ENCODE peak calls at places on chromosomes 6 and 20, in four cellular contexts. One of them, this sample, is unnamed. For H3K27me3, the result is how much of the 10 kb centered on the place peaks cover.

GRCh38 chr6:39819676-39820075 is 27.5 kb downstream of the DAAM2 start:
- DNase-seq in naive thymus-derived CD4-positive, alpha-beta T cell: no peak
- DNase-seq in transverse colon: no peak
- DNase-seq in PC-3: no peak
- DNase-seq in this sample: no peak

GRCh38 chr6:165573671-165574070 is 89.4 kb downstream of the PDE10A start:
- DNase-seq in PC-3: peak
- DNase-seq in transverse colon: no peak
- DNase-seq in naive thymus-derived CD4-positive, alpha-beta T cell: no peak
- DNase-seq in this sample: no peak

GRCh38 chr6:124131779-124132178 is 328.1 kb downstream of the NKAIN2 start:
- DNase-seq in transverse colon: no peak
- DNase-seq in PC-3: no peak
- DNase-seq in naive thymus-derived CD4-positive, alpha-beta T cell: no peak
- DNase-seq in this sample: no peak

GRCh38 chr20:37378785-37379598 is 33.1 kb downstream of the SRC start:
- DNase-seq in transverse colon: no peak
- DNase-seq in PC-3: peak
- DNase-seq in naive thymus-derived CD4-positive, alpha-beta T cell: no peak
- DNase-seq in this sample: no peak

GRCh38 chr6:13715444-13715883 is 3.8 kb upstream of the RANBP9 start:
- DNase-seq in transverse colon: no peak
- DNase-seq in PC-3: peak
- DNase-seq in naive thymus-derived CD4-positive, alpha-beta T cell: no peak
- DNase-seq in this sample: peak

GRCh38 chr6:113073611-113074191 is 726.6 kb downstream of the RFPL4B start:
- DNase-seq in transverse colon: no peak
- DNase-seq in PC-3: peak
- DNase-seq in naive thymus-derived CD4-positive, alpha-beta T cell: no peak
- DNase-seq in this sample: peak

GRCh38 chr20:58907481-58908137 is 55.1 kb downstream of the GNAS start:
- DNase-seq in transverse colon: peak
- DNase-seq in PC-3: peak
- DNase-seq in naive thymus-derived CD4-positive, alpha-beta T cell: peak
- DNase-seq in this sample: peak

GRCh38 chr6:143279385-143279784 is 171.1 kb downstream of the ADAT2 start:
- DNase-seq in PC-3: peak
- DNase-seq in naive thymus-derived CD4-positive, alpha-beta T cell: no peak
- DNase-seq in transverse colon: peak
- DNase-seq in this sample: no peak

GRCh38 chr6:90402831-90403192 is 106.2 kb upstream of the BACH2 start:
- DNase-seq in PC-3: no peak
- DNase-seq in naive thymus-derived CD4-positive, alpha-beta T cell: no peak
- DNase-seq in transverse colon: no peak
- DNase-seq in this sample: no peak

GRCh38 chr6:90401933-90402830 is 105.5 kb upstream of the BACH2 start:
- DNase-seq in transverse colon: no peak
- DNase-seq in PC-3: no peak
- DNase-seq in naive thymus-derived CD4-positive, alpha-beta T cell: peak
- DNase-seq in this sample: no peak

GRCh38 chr6:90397047-90397446 is 100.4 kb upstream of the BACH2 start:
- DNase-seq in PC-3: no peak
- DNase-seq in transverse colon: no peak
- DNase-seq in naive thymus-derived CD4-positive, alpha-beta T cell: no peak
- DNase-seq in this sample: no peak

GRCh38 chr6:90399970-90400369 is 103.3 kb upstream of the BACH2 start:
- DNase-seq in naive thymus-derived CD4-positive, alpha-beta T cell: no peak
- DNase-seq in PC-3: no peak
- DNase-seq in transverse colon: no peak
- DNase-seq in this sample: no peak

DNA sequence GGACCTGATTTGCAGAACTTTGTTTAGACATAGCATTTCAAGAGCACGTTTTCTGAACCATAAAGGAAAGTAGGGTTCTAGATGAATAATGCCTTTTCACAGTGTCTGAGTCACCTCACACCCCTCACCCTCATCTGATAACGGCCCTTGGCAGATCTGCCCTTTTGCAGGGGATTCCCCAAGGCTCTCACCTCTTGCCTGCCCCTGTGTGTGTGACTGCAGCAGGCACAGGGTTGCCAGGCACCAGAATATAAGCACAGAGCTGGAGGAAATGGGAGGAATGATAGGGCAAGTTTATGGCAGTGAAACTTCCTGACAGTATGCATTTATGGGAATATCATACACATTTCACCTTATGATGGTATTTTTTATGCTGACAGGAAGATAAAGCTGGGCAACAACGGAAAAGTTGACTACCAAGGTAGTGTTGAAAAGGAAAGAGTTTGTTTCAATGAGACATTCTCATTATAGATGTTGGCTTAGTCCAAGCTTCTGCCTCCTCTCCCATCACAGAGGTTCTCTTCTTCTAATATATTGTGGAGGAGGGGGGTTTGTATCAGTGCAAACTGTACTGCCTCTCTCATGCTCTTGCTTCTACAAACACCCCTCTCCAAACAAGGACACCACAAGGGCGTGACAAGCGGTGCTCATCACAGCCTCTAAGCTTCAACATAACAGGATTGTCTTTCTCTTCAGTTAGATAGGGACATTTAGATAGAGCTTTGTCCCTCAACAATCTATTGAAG is 101.5 kb upstream of the BACH2 start:
- DNase-seq in transverse colon: no peak
- DNase-seq in naive thymus-derived CD4-positive, alpha-beta T cell: peak
- DNase-seq in PC-3: peak
- DNase-seq in this sample: peak
- H3K27me3 ChIP-seq in transverse colon: under half
- H3K27me3 ChIP-seq in naive thymus-derived CD4-positive, alpha-beta T cell: under half
- H3K27me3 ChIP-seq in PC-3: under half
- H3K27me3 ChIP-seq in this sample: under half

GRCh38 chr6:788058-788457 is 95.1 kb upstream of the EXOC2 start:
- DNase-seq in PC-3: no peak
- DNase-seq in transverse colon: no peak
- DNase-seq in naive thymus-derived CD4-positive, alpha-beta T cell: no peak
- DNase-seq in this sample: no peak

GRCh38 chr6:795046-795445 is 102.1 kb upstream of the EXOC2 start:
- DNase-seq in transverse colon: no peak
- DNase-seq in PC-3: no peak
- DNase-seq in naive thymus-derived CD4-positive, alpha-beta T cell: no peak
- DNase-seq in this sample: no peak

GRCh38 chr6:797479-798077 is 104.6 kb upstream of the EXOC2 start:
- DNase-seq in PC-3: peak
- DNase-seq in naive thymus-derived CD4-positive, alpha-beta T cell: peak
- DNase-seq in transverse colon: peak
- DNase-seq in this sample: no peak

GRCh38 chr6:793261-793660 is 100.3 kb upstream of the EXOC2 start:
- DNase-seq in naive thymus-derived CD4-positive, alpha-beta T cell: no peak
- DNase-seq in PC-3: no peak
- DNase-seq in transverse colon: no peak
- DNase-seq in this sample: no peak
- H3K27me3 ChIP-seq in naive thymus-derived CD4-positive, alpha-beta T cell: under half
- H3K27me3 ChIP-seq in PC-3: half or more
- H3K27me3 ChIP-seq in transverse colon: half or more
- H3K27me3 ChIP-seq in this sample: under half

GRCh38 chr6:30954631-30955366 is 14.0 kb downstream of the MUCL3 start:
- DNase-seq in naive thymus-derived CD4-positive, alpha-beta T cell: no peak
- DNase-seq in transverse colon: no peak
- DNase-seq in PC-3: no peak
- DNase-seq in this sample: no peak
- H3K27me3 ChIP-seq in naive thymus-derived CD4-positive, alpha-beta T cell: under half
- H3K27me3 ChIP-seq in transverse colon: half or more
- H3K27me3 ChIP-seq in PC-3: under half
- H3K27me3 ChIP-seq in this sample: under half

GRCh38 chr6:104956663-104957294 is at the start of gene LIN28B:
- DNase-seq in naive thymus-derived CD4-positive, alpha-beta T cell: no peak
- DNase-seq in transverse colon: no peak
- DNase-seq in PC-3: no peak
- DNase-seq in this sample: no peak
- H3K27me3 ChIP-seq in naive thymus-derived CD4-positive, alpha-beta T cell: under half
- H3K27me3 ChIP-seq in transverse colon: half or more
- H3K27me3 ChIP-seq in PC-3: under half
- H3K27me3 ChIP-seq in this sample: half or more

DNA sequence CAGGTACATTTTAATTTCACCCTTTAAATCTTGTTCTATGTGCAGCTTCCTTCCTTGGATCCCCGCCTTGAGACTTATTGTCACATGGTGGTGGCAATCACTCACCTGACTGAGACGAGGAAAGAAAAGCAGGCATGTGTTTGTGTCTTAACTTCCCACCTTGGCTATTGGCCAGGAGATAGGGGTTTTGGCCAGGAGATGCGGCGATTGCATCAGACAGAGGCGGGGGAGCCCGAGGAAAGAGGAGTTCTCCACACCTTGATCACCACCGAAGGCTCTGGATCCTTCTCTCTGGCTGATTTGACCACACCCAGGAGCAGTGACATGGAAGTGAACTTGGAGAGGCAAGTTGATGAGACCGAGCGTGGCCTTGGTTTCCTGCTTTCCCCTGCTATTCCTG is 49.7 kb upstream of the EYA2 start:
- DNase-seq in transverse colon: no peak
- DNase-seq in PC-3: no peak
- DNase-seq in naive thymus-derived CD4-positive, alpha-beta T cell: no peak
- DNase-seq in this sample: no peak
- H3K27me3 ChIP-seq in transverse colon: under half
- H3K27me3 ChIP-seq in PC-3: under half
- H3K27me3 ChIP-seq in naive thymus-derived CD4-positive, alpha-beta T cell: under half
- H3K27me3 ChIP-seq in this sample: under half

GRCh38 chr20:61054411-61054810 is 197.7 kb upstream of the CDH4 start:
- DNase-seq in naive thymus-derived CD4-positive, alpha-beta T cell: no peak
- DNase-seq in transverse colon: no peak
- DNase-seq in PC-3: no peak
- DNase-seq in this sample: no peak
- H3K27me3 ChIP-seq in naive thymus-derived CD4-positive, alpha-beta T cell: under half
- H3K27me3 ChIP-seq in transverse colon: under half
- H3K27me3 ChIP-seq in PC-3: under half
- H3K27me3 ChIP-seq in this sample: under half

DNA sequence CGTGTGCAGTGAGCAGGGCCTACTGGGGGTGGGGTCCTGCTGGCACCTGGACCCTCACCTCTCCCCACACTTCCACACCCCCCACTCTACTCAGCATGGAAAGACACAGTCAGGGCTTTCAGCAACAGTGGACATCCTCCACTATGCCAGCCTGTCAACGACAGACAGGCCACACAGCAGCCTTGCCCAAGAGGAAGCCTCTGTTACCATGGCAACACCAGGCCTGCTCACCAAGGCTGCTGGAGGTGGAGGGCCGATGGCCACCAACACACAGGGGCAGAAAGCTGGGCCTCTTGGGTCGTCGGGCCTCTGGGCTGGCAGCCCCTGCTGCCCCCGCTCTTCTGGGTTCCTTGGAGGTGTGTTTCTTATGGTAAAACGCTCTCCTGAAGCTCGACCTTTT is 13.6 kb downstream of the BNIP5 start:
- DNase-seq in naive thymus-derived CD4-positive, alpha-beta T cell: no peak
- DNase-seq in PC-3: peak
- DNase-seq in transverse colon: no peak
- DNase-seq in this sample: no peak
- H3K27me3 ChIP-seq in naive thymus-derived CD4-positive, alpha-beta T cell: under half
- H3K27me3 ChIP-seq in PC-3: under half
- H3K27me3 ChIP-seq in transverse colon: under half
- H3K27me3 ChIP-seq in this sample: under half

GRCh38 chr20:64165866-64166600 is 1.8 kb downstream of the MYT1 start:
- DNase-seq in transverse colon: no peak
- DNase-seq in naive thymus-derived CD4-positive, alpha-beta T cell: no peak
- DNase-seq in PC-3: no peak
- DNase-seq in this sample: no peak

GRCh38 chr20:64167676-64168075 is 3.4 kb downstream of the MYT1 start:
- DNase-seq in naive thymus-derived CD4-positive, alpha-beta T cell: no peak
- DNase-seq in transverse colon: no peak
- DNase-seq in PC-3: no peak
- DNase-seq in this sample: no peak

GRCh38 chr20:64169089-64169560 is 4.9 kb downstream of the MYT1 start:
- DNase-seq in naive thymus-derived CD4-positive, alpha-beta T cell: no peak
- DNase-seq in PC-3: no peak
- DNase-seq in transverse colon: no peak
- DNase-seq in this sample: no peak

GRCh38 chr20:64168381-64169088 is 4.3 kb downstream of the MYT1 start:
- DNase-seq in PC-3: no peak
- DNase-seq in transverse colon: no peak
- DNase-seq in naive thymus-derived CD4-positive, alpha-beta T cell: no peak
- DNase-seq in this sample: no peak

DNA sequence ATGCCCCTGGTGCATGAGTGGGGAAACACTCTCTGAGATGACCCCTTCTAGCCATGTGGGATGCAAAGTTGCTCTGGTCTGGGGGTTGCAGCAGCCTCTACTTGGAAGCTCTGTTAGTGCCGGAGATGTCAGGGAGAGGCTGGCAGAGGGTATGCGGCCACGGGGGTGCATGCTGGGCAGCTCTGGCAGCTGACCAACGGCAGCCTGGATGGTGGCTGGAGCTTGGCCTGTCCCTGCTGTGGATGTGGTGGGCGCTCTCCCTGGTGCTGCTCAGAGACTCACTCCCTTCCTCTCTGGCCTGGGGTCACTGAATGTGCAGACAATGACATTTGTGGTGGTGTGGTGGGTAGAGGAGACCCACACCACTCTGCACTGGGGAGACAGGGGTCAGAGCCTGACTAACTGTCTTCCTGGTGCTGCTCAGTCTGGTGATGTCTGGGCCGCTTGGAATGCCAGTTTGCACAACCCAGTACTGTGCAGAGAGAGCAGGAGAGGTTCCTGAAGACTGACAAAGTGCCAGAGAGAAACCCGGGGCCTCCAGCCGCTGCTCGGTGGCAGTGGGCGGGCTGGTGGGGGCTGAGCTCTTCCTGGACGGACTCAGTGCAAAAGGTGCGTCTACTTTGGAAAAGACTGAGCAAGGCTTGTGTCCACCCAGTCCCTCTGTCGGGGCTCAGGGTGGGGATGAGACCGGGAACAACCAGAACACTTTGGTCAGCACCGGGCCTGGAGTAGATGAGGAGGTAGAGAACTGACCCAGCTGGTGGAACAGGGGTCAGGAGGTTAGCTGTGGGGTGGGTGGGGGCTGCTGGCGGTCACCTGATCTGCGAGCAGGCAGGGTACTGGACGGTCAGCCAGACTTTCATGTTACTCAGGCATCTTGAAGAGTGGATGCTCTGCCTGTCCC is 2.7 kb downstream of the MYT1 start:
- DNase-seq in naive thymus-derived CD4-positive, alpha-beta T cell: no peak
- DNase-seq in transverse colon: no peak
- DNase-seq in PC-3: no peak
- DNase-seq in this sample: no peak
- H3K27me3 ChIP-seq in naive thymus-derived CD4-positive, alpha-beta T cell: under half
- H3K27me3 ChIP-seq in transverse colon: half or more
- H3K27me3 ChIP-seq in PC-3: half or more
- H3K27me3 ChIP-seq in this sample: under half

GRCh38 chr6:68240731-68241130 is 394.4 kb upstream of the ADGRB3 start:
- DNase-seq in PC-3: no peak
- DNase-seq in transverse colon: no peak
- DNase-seq in naive thymus-derived CD4-positive, alpha-beta T cell: no peak
- DNase-seq in this sample: no peak
- H3K27me3 ChIP-seq in PC-3: under half
- H3K27me3 ChIP-seq in transverse colon: under half
- H3K27me3 ChIP-seq in naive thymus-derived CD4-positive, alpha-beta T cell: under half
- H3K27me3 ChIP-seq in this sample: under half

GRCh38 chr20:21436186-21436585 is 38.9 kb upstream of the NKX2-4 start:
- DNase-seq in PC-3: peak
- DNase-seq in transverse colon: no peak
- DNase-seq in naive thymus-derived CD4-positive, alpha-beta T cell: no peak
- DNase-seq in this sample: peak

GRCh38 chr20:21432911-21433310 is 35.6 kb upstream of the NKX2-4 start:
- DNase-seq in transverse colon: no peak
- DNase-seq in PC-3: peak
- DNase-seq in naive thymus-derived CD4-positive, alpha-beta T cell: no peak
- DNase-seq in this sample: no peak

GRCh38 chr20:21435576-21435975 is 38.2 kb upstream of the NKX2-4 start:
- DNase-seq in PC-3: no peak
- DNase-seq in naive thymus-derived CD4-positive, alpha-beta T cell: no peak
- DNase-seq in transverse colon: no peak
- DNase-seq in this sample: no peak

GRCh38 chr20:21430031-21430430 is 32.7 kb upstream of the NKX2-4 start:
- DNase-seq in PC-3: no peak
- DNase-seq in transverse colon: no peak
- DNase-seq in naive thymus-derived CD4-positive, alpha-beta T cell: no peak
- DNase-seq in this sample: no peak

GRCh38 chr20:21433329-21433890 is 36.1 kb upstream of the NKX2-4 start:
- DNase-seq in naive thymus-derived CD4-positive, alpha-beta T cell: no peak
- DNase-seq in transverse colon: no peak
- DNase-seq in PC-3: peak
- DNase-seq in this sample: no peak
- H3K27me3 ChIP-seq in naive thymus-derived CD4-positive, alpha-beta T cell: under half
- H3K27me3 ChIP-seq in transverse colon: under half
- H3K27me3 ChIP-seq in PC-3: under half
- H3K27me3 ChIP-seq in this sample: under half

This sample was measured in foreskin keratinocyte.